ENCODE peak calls at places on chromosomes 11 and 22, in ten cellular contexts. One of them, this sample, is unnamed. For H3K27me3, the result is how much of the 10 kb centered on the place peaks cover.

GRCh38 chr11:11657101-11657935 is 35.5 kb upstream of the GALNT18 start:
- DNase-seq in tibial nerve: no peak
- DNase-seq in lower lobe of right lung: no peak
- DNase-seq in CD4-positive, CD25-positive, alpha-beta regulatory T cell: no peak
- DNase-seq in neuronal stem cell: no peak
- DNase-seq in small intestine: no peak
- DNase-seq in naive thymus-derived CD4-positive, alpha-beta T cell: no peak
- DNase-seq in Panc1: no peak
- DNase-seq in stomach: no peak
- DNase-seq in testis: no peak
- DNase-seq in this sample: peak

GRCh38 chr22:50169774-50170341 is 673 bp upstream of the PANX2 start:
- DNase-seq in tibial nerve: no peak
- DNase-seq in lower lobe of right lung: peak
- DNase-seq in CD4-positive, CD25-positive, alpha-beta regulatory T cell: no peak
- DNase-seq in neuronal stem cell: no peak
- DNase-seq in small intestine: no peak
- DNase-seq in naive thymus-derived CD4-positive, alpha-beta T cell: no peak
- DNase-seq in Panc1: no peak
- DNase-seq in stomach: peak
- DNase-seq in testis: no peak
- DNase-seq in this sample: peak

GRCh38 chr11:113859665-113860064 is 15.7 kb downstream of the USP28 start:
- DNase-seq in tibial nerve: no peak
- DNase-seq in lower lobe of right lung: no peak
- DNase-seq in CD4-positive, CD25-positive, alpha-beta regulatory T cell: no peak
- DNase-seq in neuronal stem cell: no peak
- DNase-seq in small intestine: no peak
- DNase-seq in naive thymus-derived CD4-positive, alpha-beta T cell: no peak
- DNase-seq in Panc1: no peak
- DNase-seq in stomach: no peak
- DNase-seq in testis: no peak
- DNase-seq in this sample: no peak

GRCh38 chr11:107819361-107820014 is 39.1 kb downstream of the SLC35F2 start:
- DNase-seq in tibial nerve: no peak
- DNase-seq in lower lobe of right lung: no peak
- DNase-seq in CD4-positive, CD25-positive, alpha-beta regulatory T cell: no peak
- DNase-seq in neuronal stem cell: no peak
- DNase-seq in small intestine: no peak
- DNase-seq in naive thymus-derived CD4-positive, alpha-beta T cell: no peak
- DNase-seq in Panc1: no peak
- DNase-seq in stomach: no peak
- DNase-seq in testis: no peak
- DNase-seq in this sample: no peak

GRCh38 chr11:125389339-125390166 is 106.5 kb downstream of the FEZ1 start:
- DNase-seq in tibial nerve: no peak
- DNase-seq in lower lobe of right lung: no peak
- DNase-seq in CD4-positive, CD25-positive, alpha-beta regulatory T cell: no peak
- DNase-seq in neuronal stem cell: no peak
- DNase-seq in small intestine: no peak
- DNase-seq in naive thymus-derived CD4-positive, alpha-beta T cell: no peak
- DNase-seq in Panc1: no peak
- DNase-seq in stomach: no peak
- DNase-seq in testis: no peak
- DNase-seq in this sample: no peak

GRCh38 chr22:43972931-43973330 is 17.7 kb downstream of the SAMM50 start:
- DNase-seq in tibial nerve: no peak
- DNase-seq in lower lobe of right lung: no peak
- DNase-seq in CD4-positive, CD25-positive, alpha-beta regulatory T cell: no peak
- DNase-seq in neuronal stem cell: no peak
- DNase-seq in small intestine: no peak
- DNase-seq in naive thymus-derived CD4-positive, alpha-beta T cell: no peak
- DNase-seq in Panc1: no peak
- DNase-seq in stomach: no peak
- DNase-seq in testis: no peak
- DNase-seq in this sample: no peak

GRCh38 chr22:39839917-39840510 is 53.5 kb downstream of the ENTHD1 start:
- DNase-seq in tibial nerve: no peak
- DNase-seq in lower lobe of right lung: no peak
- DNase-seq in CD4-positive, CD25-positive, alpha-beta regulatory T cell: no peak
- DNase-seq in neuronal stem cell: no peak
- DNase-seq in small intestine: peak
- DNase-seq in naive thymus-derived CD4-positive, alpha-beta T cell: peak
- DNase-seq in Panc1: no peak
- DNase-seq in stomach: no peak
- DNase-seq in testis: no peak
- DNase-seq in this sample: no peak

GRCh38 chr11:78218707-78219492 is 30.2 kb downstream of the USP35 start:
- DNase-seq in tibial nerve: no peak
- DNase-seq in lower lobe of right lung: no peak
- DNase-seq in CD4-positive, CD25-positive, alpha-beta regulatory T cell: no peak
- DNase-seq in neuronal stem cell: no peak
- DNase-seq in small intestine: no peak
- DNase-seq in naive thymus-derived CD4-positive, alpha-beta T cell: no peak
- DNase-seq in Panc1: no peak
- DNase-seq in stomach: no peak
- DNase-seq in testis: no peak
- DNase-seq in this sample: no peak

GRCh38 chr11:35946766-35947165 is 2.9 kb downstream of the LDLRAD3 start:
- DNase-seq in tibial nerve: no peak
- DNase-seq in lower lobe of right lung: no peak
- DNase-seq in CD4-positive, CD25-positive, alpha-beta regulatory T cell: no peak
- DNase-seq in neuronal stem cell: no peak
- DNase-seq in small intestine: no peak
- DNase-seq in naive thymus-derived CD4-positive, alpha-beta T cell: no peak
- DNase-seq in Panc1: no peak
- DNase-seq in stomach: no peak
- DNase-seq in testis: no peak
- DNase-seq in this sample: no peak

GRCh38 chr22:46854125-46854870 is 91.8 kb downstream of the TBC1D22A start:
- DNase-seq in tibial nerve: peak
- DNase-seq in lower lobe of right lung: peak
- DNase-seq in CD4-positive, CD25-positive, alpha-beta regulatory T cell: no peak
- DNase-seq in neuronal stem cell: no peak
- DNase-seq in small intestine: peak
- DNase-seq in naive thymus-derived CD4-positive, alpha-beta T cell: no peak
- DNase-seq in Panc1: no peak
- DNase-seq in stomach: no peak
- DNase-seq in testis: peak
- DNase-seq in this sample: no peak

GRCh38 chr22:22941831-22942510 is 54.4 kb downstream of the IGLL5 start:
- DNase-seq in tibial nerve: no peak
- DNase-seq in lower lobe of right lung: no peak
- DNase-seq in CD4-positive, CD25-positive, alpha-beta regulatory T cell: no peak
- DNase-seq in neuronal stem cell: no peak
- DNase-seq in small intestine: no peak
- DNase-seq in naive thymus-derived CD4-positive, alpha-beta T cell: no peak
- DNase-seq in Panc1: no peak
- DNase-seq in stomach: peak
- DNase-seq in testis: peak
- DNase-seq in this sample: no peak

GRCh38 chr22:49205401-49205800 is 622.3 kb downstream of the BRD1 start:
- DNase-seq in tibial nerve: no peak
- DNase-seq in lower lobe of right lung: no peak
- DNase-seq in CD4-positive, CD25-positive, alpha-beta regulatory T cell: no peak
- DNase-seq in neuronal stem cell: no peak
- DNase-seq in small intestine: no peak
- DNase-seq in naive thymus-derived CD4-positive, alpha-beta T cell: no peak
- DNase-seq in Panc1: no peak
- DNase-seq in stomach: peak
- DNase-seq in testis: peak
- DNase-seq in this sample: no peak

GRCh38 chr22:42973536-42973881 is 41.4 kb downstream of the PACSIN2 start:
- DNase-seq in tibial nerve: no peak
- DNase-seq in lower lobe of right lung: no peak
- DNase-seq in CD4-positive, CD25-positive, alpha-beta regulatory T cell: no peak
- DNase-seq in neuronal stem cell: no peak
- DNase-seq in small intestine: no peak
- DNase-seq in naive thymus-derived CD4-positive, alpha-beta T cell: no peak
- DNase-seq in Panc1: no peak
- DNase-seq in stomach: no peak
- DNase-seq in testis: no peak
- DNase-seq in this sample: no peak

GRCh38 chr22:46010951-46011626 is 34.1 kb upstream of the WNT7B start:
- DNase-seq in tibial nerve: no peak
- DNase-seq in lower lobe of right lung: peak
- DNase-seq in CD4-positive, CD25-positive, alpha-beta regulatory T cell: no peak
- DNase-seq in neuronal stem cell: no peak
- DNase-seq in small intestine: no peak
- DNase-seq in naive thymus-derived CD4-positive, alpha-beta T cell: no peak
- DNase-seq in Panc1: no peak
- DNase-seq in stomach: peak
- DNase-seq in testis: no peak
- DNase-seq in this sample: peak

GRCh38 chr11:75667831-75668507 is 869 bp downstream of the MAP6 start:
- DNase-seq in tibial nerve: peak
- DNase-seq in lower lobe of right lung: peak
- DNase-seq in CD4-positive, CD25-positive, alpha-beta regulatory T cell: no peak
- DNase-seq in neuronal stem cell: peak
- DNase-seq in small intestine: no peak
- DNase-seq in naive thymus-derived CD4-positive, alpha-beta T cell: no peak
- DNase-seq in Panc1: no peak
- DNase-seq in stomach: peak
- DNase-seq in testis: peak
- DNase-seq in this sample: peak

GRCh38 chr11:441418-442274 is at the start of gene ANO9:
- DNase-seq in tibial nerve: no peak
- DNase-seq in lower lobe of right lung: peak
- DNase-seq in CD4-positive, CD25-positive, alpha-beta regulatory T cell: peak
- DNase-seq in neuronal stem cell: no peak
- DNase-seq in small intestine: peak
- DNase-seq in naive thymus-derived CD4-positive, alpha-beta T cell: peak
- DNase-seq in Panc1: no peak
- DNase-seq in stomach: peak
- DNase-seq in testis: no peak
- DNase-seq in this sample: peak
- H3K27ac ChIP-seq in tibial nerve: no peak
- H3K27ac ChIP-seq in lower lobe of right lung: peak
- H3K27ac ChIP-seq in CD4-positive, CD25-positive, alpha-beta regulatory T cell: peak
- H3K27ac ChIP-seq in neuronal stem cell: no peak
- H3K27ac ChIP-seq in small intestine: peak
- H3K27ac ChIP-seq in naive thymus-derived CD4-positive, alpha-beta T cell: peak
- H3K27ac ChIP-seq in Panc1: peak
- H3K27ac ChIP-seq in stomach: peak
- H3K27ac ChIP-seq in testis: no peak
- H3K27ac ChIP-seq in this sample: no peak

DNA sequence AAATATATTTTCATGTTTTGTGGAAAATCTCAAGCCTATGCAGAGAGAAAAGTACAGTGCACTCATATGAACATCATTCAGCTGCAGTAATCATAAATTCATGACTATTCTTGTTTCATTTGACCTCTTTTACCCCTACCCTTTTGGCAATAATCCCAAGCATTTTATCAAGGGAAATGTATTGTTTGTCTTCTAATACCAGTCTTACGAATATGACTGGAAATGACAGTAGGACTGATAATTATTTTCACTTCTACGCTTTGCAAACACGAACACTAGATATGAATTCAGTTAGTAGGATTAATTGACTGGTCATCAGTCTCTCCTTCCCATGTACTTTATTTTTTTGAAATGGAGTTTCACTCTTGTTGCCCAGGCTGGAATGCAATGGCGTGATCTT is 90.3 kb downstream of the MTMR3 start:
- DNase-seq in tibial nerve: no peak
- DNase-seq in lower lobe of right lung: no peak
- DNase-seq in CD4-positive, CD25-positive, alpha-beta regulatory T cell: no peak
- DNase-seq in neuronal stem cell: no peak
- DNase-seq in small intestine: no peak
- DNase-seq in naive thymus-derived CD4-positive, alpha-beta T cell: no peak
- DNase-seq in Panc1: no peak
- DNase-seq in stomach: no peak
- DNase-seq in testis: no peak
- DNase-seq in this sample: no peak
- H3K27me3 ChIP-seq in tibial nerve: under half
- H3K27me3 ChIP-seq in lower lobe of right lung: under half
- H3K27me3 ChIP-seq in CD4-positive, CD25-positive, alpha-beta regulatory T cell: under half
- H3K27me3 ChIP-seq in neuronal stem cell: under half
- H3K27me3 ChIP-seq in small intestine: under half
- H3K27me3 ChIP-seq in naive thymus-derived CD4-positive, alpha-beta T cell: under half
- H3K27me3 ChIP-seq in Panc1: under half
- H3K27me3 ChIP-seq in stomach: under half
- H3K27me3 ChIP-seq in testis: under half
- H3K27me3 ChIP-seq in this sample: under half

GRCh38 chr11:119432484-119433368 is 9.8 kb upstream of the THY1 start:
- DNase-seq in tibial nerve: no peak
- DNase-seq in lower lobe of right lung: no peak
- DNase-seq in CD4-positive, CD25-positive, alpha-beta regulatory T cell: no peak
- DNase-seq in neuronal stem cell: no peak
- DNase-seq in small intestine: no peak
- DNase-seq in naive thymus-derived CD4-positive, alpha-beta T cell: no peak
- DNase-seq in Panc1: no peak
- DNase-seq in stomach: no peak
- DNase-seq in testis: peak
- DNase-seq in this sample: no peak
- H3K27ac ChIP-seq in tibial nerve: peak
- H3K27ac ChIP-seq in lower lobe of right lung: no peak
- H3K27ac ChIP-seq in CD4-positive, CD25-positive, alpha-beta regulatory T cell: no peak
- H3K27ac ChIP-seq in neuronal stem cell: no peak
- H3K27ac ChIP-seq in small intestine: no peak
- H3K27ac ChIP-seq in naive thymus-derived CD4-positive, alpha-beta T cell: no peak
- H3K27ac ChIP-seq in Panc1: no peak
- H3K27ac ChIP-seq in stomach: peak
- H3K27ac ChIP-seq in testis: no peak
- H3K27ac ChIP-seq in this sample: no peak

GRCh38 chr11:1179641-1180040 is 21.9 kb downstream of the MUC5AC start:
- DNase-seq in tibial nerve: no peak
- DNase-seq in lower lobe of right lung: peak
- DNase-seq in CD4-positive, CD25-positive, alpha-beta regulatory T cell: no peak
- DNase-seq in neuronal stem cell: no peak
- DNase-seq in small intestine: no peak
- DNase-seq in naive thymus-derived CD4-positive, alpha-beta T cell: no peak
- DNase-seq in Panc1: no peak
- DNase-seq in stomach: no peak
- DNase-seq in testis: no peak
- DNase-seq in this sample: no peak

GRCh38 chr11:1177771-1178090 is 20.0 kb downstream of the MUC5AC start:
- DNase-seq in tibial nerve: no peak
- DNase-seq in lower lobe of right lung: no peak
- DNase-seq in CD4-positive, CD25-positive, alpha-beta regulatory T cell: no peak
- DNase-seq in neuronal stem cell: no peak
- DNase-seq in small intestine: no peak
- DNase-seq in naive thymus-derived CD4-positive, alpha-beta T cell: no peak
- DNase-seq in Panc1: no peak
- DNase-seq in stomach: no peak
- DNase-seq in testis: no peak
- DNase-seq in this sample: no peak

GRCh38 chr11:1178201-1178885 is 20.6 kb downstream of the MUC5AC start:
- DNase-seq in tibial nerve: no peak
- DNase-seq in lower lobe of right lung: peak
- DNase-seq in CD4-positive, CD25-positive, alpha-beta regulatory T cell: no peak
- DNase-seq in neuronal stem cell: no peak
- DNase-seq in small intestine: no peak
- DNase-seq in naive thymus-derived CD4-positive, alpha-beta T cell: no peak
- DNase-seq in Panc1: no peak
- DNase-seq in stomach: no peak
- DNase-seq in testis: no peak
- DNase-seq in this sample: no peak

GRCh38 chr11:1180171-1180570 is 22.4 kb downstream of the MUC5AC start:
- DNase-seq in tibial nerve: no peak
- DNase-seq in lower lobe of right lung: no peak
- DNase-seq in CD4-positive, CD25-positive, alpha-beta regulatory T cell: no peak
- DNase-seq in neuronal stem cell: no peak
- DNase-seq in small intestine: no peak
- DNase-seq in naive thymus-derived CD4-positive, alpha-beta T cell: no peak
- DNase-seq in Panc1: no peak
- DNase-seq in stomach: no peak
- DNase-seq in testis: no peak
- DNase-seq in this sample: no peak

GRCh38 chr11:1178906-1179305 is 21.2 kb downstream of the MUC5AC start:
- DNase-seq in tibial nerve: no peak
- DNase-seq in lower lobe of right lung: peak
- DNase-seq in CD4-positive, CD25-positive, alpha-beta regulatory T cell: no peak
- DNase-seq in neuronal stem cell: no peak
- DNase-seq in small intestine: no peak
- DNase-seq in naive thymus-derived CD4-positive, alpha-beta T cell: no peak
- DNase-seq in Panc1: no peak
- DNase-seq in stomach: no peak
- DNase-seq in testis: no peak
- DNase-seq in this sample: no peak
- H3K27me3 ChIP-seq in tibial nerve: under half
- H3K27me3 ChIP-seq in lower lobe of right lung: under half
- H3K27me3 ChIP-seq in CD4-positive, CD25-positive, alpha-beta regulatory T cell: under half
- H3K27me3 ChIP-seq in neuronal stem cell: under half
- H3K27me3 ChIP-seq in small intestine: under half
- H3K27me3 ChIP-seq in naive thymus-derived CD4-positive, alpha-beta T cell: under half
- H3K27me3 ChIP-seq in Panc1: under half
- H3K27me3 ChIP-seq in stomach: under half
- H3K27me3 ChIP-seq in testis: under half
- H3K27me3 ChIP-seq in this sample: under half

This sample was measured in thyroid gland.